ENCODE peak calls at places on chromosomes 7 and 10, in four cellular contexts. D, I, L and R are unnamed samples.
A peak's percentile ranks its signal among the peaks of the same experiment; 100 is the strongest.

GRCh38 chr7:6589829-6590644 is at the start of gene INTS15:
- DNase-seq in L (peak; percentile 69), D (peak; percentile 69), I (peak; percentile 90), R (peak; percentile 81)

GRCh38 chr7:135321556-135321955 is 87.9 kb downstream of the STRA8 start:
- DNase-seq in I (no peak), L (peak; percentile 42), D (no peak), R (peak; percentile 12)

GRCh38 chr7:138030679-138031351 is 28.9 kb upstream of the CREB3L2 start:
- DNase-seq in I (no peak), L (no peak), D (no peak), R (no peak)

GRCh38 chr10:121245799-121246198 is 352.4 kb downstream of the FGFR2 start:
- DNase-seq in D (no peak), L (no peak), I (no peak), R (no peak)

GRCh38 chr10:77563638-77564270 is 73.9 kb downstream of the KCNMA1 start:
- DNase-seq in L (no peak), I (no peak), D (no peak), R (peak; percentile 44)

GRCh38 chr10:76287856-76288255 is 856.4 kb downstream of the LRMDA start:
- DNase-seq in D (no peak), L (no peak), I (no peak), R (no peak)

GRCh38 chr10:73997479-73997805 is 474 bp upstream of the VCL start:
- DNase-seq in D (no peak), L (no peak), I (no peak), R (no peak)

GRCh38 chr7:107879400-107880035 is 11.5 kb upstream of the DLD start:
- DNase-seq in L (peak; percentile 59), D (peak; percentile 52), I (peak; percentile 39), R (peak; percentile 79)

GRCh38 chr7:16801111-16801542 is 3.7 kb downstream of the AGR2 start:
- DNase-seq in D (peak; percentile 39), L (peak; percentile 73), I (peak; percentile 15), R (peak; percentile 73)

GRCh38 chr10:77713506-77714280 is 76.1 kb upstream of the KCNMA1 start:
- DNase-seq in L (peak; percentile 29), I (no peak), D (no peak), R (peak; percentile 68)

GRCh38 chr7:104529567-104529966 is 201.2 kb downstream of the LHFPL3 start:
- DNase-seq in D (no peak), L (no peak), I (no peak), R (no peak)
- TF ChIP-seq CTCF in D (no peak), L (no peak), I (no peak), R (no peak)

DNA sequence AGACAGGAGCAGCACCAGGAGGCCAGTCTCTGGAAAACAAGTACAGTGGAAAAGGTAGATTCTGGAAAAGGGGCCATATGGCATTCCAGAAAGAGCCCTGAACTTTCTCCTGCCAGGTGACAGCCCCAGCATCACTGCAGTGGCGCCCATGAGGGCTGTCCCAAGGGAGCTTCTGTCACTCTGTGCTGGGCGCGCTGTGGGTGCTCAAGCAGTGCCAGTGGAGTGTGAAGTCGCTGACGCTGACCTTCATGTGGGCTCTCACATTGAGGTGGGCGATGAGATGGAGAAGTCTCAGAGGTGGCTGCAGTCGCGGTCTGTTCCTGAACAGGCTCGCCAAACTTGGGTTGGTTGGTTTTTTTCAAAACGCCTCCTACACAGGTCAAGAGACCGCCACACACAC is 38.2 kb downstream of the FKBP6 start:
- DNase-seq in I (no peak), L (no peak), D (no peak), R (no peak)
- H3K4me3 ChIP-seq in I (no peak overlapping the region), L (no peak overlapping the region), D (no peak overlapping the region), R (no peak overlapping the region)

DNA sequence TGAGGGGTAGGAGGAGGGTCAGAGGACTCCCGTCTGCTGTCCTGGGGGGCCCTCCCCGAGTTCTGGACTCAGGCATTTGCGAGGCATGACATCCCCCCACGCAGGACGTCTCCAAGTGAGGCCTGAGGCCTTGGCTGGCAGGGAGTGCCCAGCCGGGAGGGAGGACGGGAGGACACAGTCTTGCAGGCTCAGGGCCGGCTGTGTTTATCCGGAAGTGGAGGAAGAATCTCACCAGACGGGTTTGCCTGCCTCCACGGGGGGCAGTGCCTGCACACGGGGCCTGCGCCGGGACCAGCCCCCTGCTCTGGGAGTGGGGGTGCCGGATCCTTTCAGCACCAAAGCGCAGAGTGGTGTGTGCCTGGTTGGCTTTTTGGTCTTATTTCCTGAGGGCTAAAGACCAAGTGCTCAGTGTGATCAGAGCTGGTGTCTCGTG is 10.9 kb downstream of the PWWP2B start:
- DNase-seq in I (peak; percentile 90), L (peak; percentile 32), D (no peak), R (peak; percentile 72)
- TF ChIP-seq CTCF in I (no peak), L (no peak), D (no peak), R (no peak)

GRCh38 chr10:34808789-34809745 is 6.0 kb downstream of the PARD3 start:
- DNase-seq in I (no peak), L (peak; percentile 54), D (no peak), R (no peak)
- H3K4me3 ChIP-seq in I (no peak overlapping the region), L (peak overlapping the region; percentile 30), D (no peak overlapping the region), R (peak overlapping the region; percentile 40)

GRCh38 chr7:149808311-149808710 is 29.9 kb upstream of the ZNF862 start:
- DNase-seq in D (no peak), I (no peak), L (no peak), R (no peak)

GRCh38 chr7:149813254-149814035 is 24.7 kb upstream of the ZNF862 start:
- DNase-seq in D (no peak), L (no peak), I (no peak), R (no peak)

GRCh38 chr7:149811831-149812490 is 26.2 kb upstream of the ZNF862 start:
- DNase-seq in I (no peak), L (no peak), D (no peak), R (no peak)

GRCh38 chr7:149809215-149809614 is 29.0 kb upstream of the ZNF862 start:
- DNase-seq in I (no peak), D (no peak), L (no peak), R (no peak)

GRCh38 chr7:149811221-149811620 is 27.0 kb upstream of the ZNF862 start:
- DNase-seq in D (no peak), L (no peak), I (no peak), R (peak; percentile 34)
- TF ChIP-seq CTCF in D (no peak), L (peak; percentile 39), I (peak; percentile 58), R (peak; percentile 35)